ENCODE peak calls at places on chromosome 5, in six cellular contexts. G, M, W, H, N and X are unnamed samples.

GRCh38 chr5:138926257-138926656 is 51.1 kb upstream of the LRRTM2 start:
- DNase-seq in N (no peak), H (no peak), W (no peak), M (no peak), G (no peak), X (no peak)

GRCh38 chr5:54205918-54206317 is 104.5 kb downstream of the ARL15 start:
- DNase-seq in H (no peak), M (no peak), N (no peak), G (no peak), W (no peak), X (no peak)

GRCh38 chr5:175697846-175698245 is 40.0 kb downstream of the HRH2 start:
- DNase-seq in H (no peak), M (no peak), N (no peak), G (no peak), W (no peak), X (no peak)

GRCh38 chr5:112417931-112418358 is 1.1 kb downstream of the EPB41L4A start:
- DNase-seq in H (no peak), N (no peak), W (no peak), M (peak), G (peak), X (no peak)

GRCh38 chr5:109329296-109330252 is 80.2 kb downstream of the PJA2 start:
- DNase-seq in M (no peak), H (no peak), G (peak), N (no peak), W (no peak), X (no peak)

GRCh38 chr5:41524174-41524573 is 13.8 kb upstream of the PLCXD3 start:
- DNase-seq in M (no peak), G (no peak), N (no peak), H (no peak), W (no peak), X (no peak)

GRCh38 chr5:161138751-161139455 is 286.9 kb upstream of the ATP10B start:
- DNase-seq in H (no peak), G (no peak), W (no peak), N (no peak), M (no peak), X (no peak)

GRCh38 chr5:137666901-137667300 is 69.0 kb downstream of the KLHL3 start:
- DNase-seq in N (no peak), H (no peak), W (no peak), G (no peak), M (no peak), X (no peak)

GRCh38 chr5:7759257-7759871 is 91.6 kb downstream of the CFAP90 start:
- DNase-seq in G (no peak), M (no peak), N (no peak), H (no peak), W (no peak), X (no peak)

GRCh38 chr5:78506296-78507049 is 142.1 kb downstream of the LHFPL2 start:
- DNase-seq in G (no peak), H (peak), M (no peak), N (no peak), W (no peak), X (no peak)

GRCh38 chr5:14185336-14186131 is 42.4 kb downstream of the TRIO start:
- DNase-seq in N (no peak), H (no peak), W (no peak), M (no peak), G (peak), X (no peak)

GRCh38 chr5:124661317-124662141 is 84.9 kb downstream of the ZNF608 start:
- DNase-seq in W (no peak), M (no peak), G (peak), N (no peak), H (no peak), X (no peak)

GRCh38 chr5:60297658-60298057 is 402.3 kb downstream of the DEPDC1B start:
- DNase-seq in H (no peak), M (no peak), N (no peak), W (no peak), G (no peak), X (no peak)

GRCh38 chr5:32419791-32420190 is 24.7 kb downstream of the ZFR start:
- DNase-seq in M (no peak), H (no peak), G (no peak), N (no peak), W (no peak), X (no peak)

GRCh38 chr5:134101686-134102439 is 12.6 kb upstream of the TCF7 start:
- DNase-seq in G (no peak), W (peak), M (peak), H (peak), N (peak), X (peak)

GRCh38 chr5:41924526-41924871 is 582 bp upstream of the FBXO4 start:
- DNase-seq in G (no peak), H (no peak), M (no peak), N (no peak), W (no peak), X (no peak)

GRCh38 chr5:116573279-116573616 is 1.4 kb downstream of the SEMA6A start:
- DNase-seq in M (no peak), N (no peak), G (no peak), H (peak), W (no peak), X (no peak)

GRCh38 chr5:37751227-37751626 is 88.6 kb downstream of the GDNF start:
- DNase-seq in G (peak), M (no peak), N (no peak), H (no peak), W (no peak), X (no peak)